ENCODE peak calls at places on chromosomes 7 and 10, in four cellular contexts. Z is body of pancreas, K is K562, T is vagina. A is an unnamed sample.

GRCh38 chr7:101817031-101817929 is at the start of gene CUX1:
- DNase-seq in Z (peak; percentile 61), K (no peak), T (no peak), A (peak; percentile 78)

GRCh38 chr10:106173838-106174237 is 990.7 kb downstream of the SORCS1 start:
- DNase-seq in Z (no peak), K (no peak), T (no peak), A (no peak)

GRCh38 chr10:62738916-62739315 is 65.6 kb upstream of the ADO start:
- DNase-seq in Z (no peak), K (no peak), T (no peak), A (no peak)

GRCh38 chr7:155758348-155758747 is 53.9 kb downstream of the SHH start:
- DNase-seq in Z (no peak), K (no peak), T (no peak), A (no peak)

GRCh38 chr10:93461807-93462178 is 20.3 kb downstream of the MYOF start:
- DNase-seq in Z (no peak), K (no peak), T (no peak), A (no peak)

GRCh38 chr7:155983176-155983815 is 171.0 kb upstream of the SHH start:
- DNase-seq in Z (no peak), K (no peak), T (peak; percentile 89), A (no peak)

GRCh38 chr7:155457544-155458316 is at the start of gene EN2:
- DNase-seq in Z (peak; percentile 23), K (peak; percentile 35), T (no peak), A (no peak)

GRCh38 chr10:116947838-116948529 is 57.0 kb downstream of the SHTN1 start:
- DNase-seq in Z (no peak), K (no peak), T (no peak), A (no peak)

GRCh38 chr10:48655426-48656240 is 29.0 kb upstream of the WDFY4 start:
- DNase-seq in Z (peak; percentile 88), K (peak; percentile 68), T (peak; percentile 94), A (no peak)

GRCh38 chr10:5446390-5446926 is 34.1 kb downstream of the NET1 start:
- DNase-seq in Z (peak; percentile 98), K (peak; percentile 98), T (no peak), A (peak; percentile 90)

GRCh38 chr10:3217301-3217700 is 44.7 kb upstream of the PITRM1 start:
- DNase-seq in Z (no peak), K (no peak), T (no peak), A (no peak)

GRCh38 chr10:88088441-88089340 is 225.3 kb downstream of the PTEN start:
- DNase-seq in Z (no peak), K (no peak), T (no peak), A (no peak)

GRCh38 chr7:74291535-74291934 is 2.3 kb downstream of the CLIP2 start:
- DNase-seq in Z (no peak), K (no peak), T (no peak), A (no peak)

GRCh38 chr10:98262571-98262970 is 5.4 kb downstream of the LOXL4 start:
- DNase-seq in Z (peak; percentile 69), K (peak; percentile 23), T (no peak), A (peak; percentile 42)

GRCh38 chr7:64642046-64642445 is 23.9 kb upstream of the ZNF107 start:
- DNase-seq in Z (no peak), K (no peak), T (no peak), A (no peak)

GRCh38 chr7:55469271-55469681 is 103.0 kb downstream of the VOPP1 start:
- DNase-seq in Z (no peak), K (no peak), T (no peak), A (no peak)

GRCh38 chr7:138980575-138981285 is 459 bp downstream of the KIAA1549 start:
- DNase-seq in Z (no peak), K (no peak), T (no peak), A (no peak)

GRCh38 chr7:105022458-105022857 is 8.5 kb downstream of the KMT2E start:
- DNase-seq in Z (no peak), K (no peak), T (no peak), A (no peak)

GRCh38 chr7:103680161-103681144 is 234.4 kb upstream of the SLC26A5 start:
- DNase-seq in Z (no peak), K (peak; percentile 20), T (no peak), A (no peak)

GRCh38 chr10:117342638-117343037 is 32.6 kb downstream of the PDZD8 start:
- DNase-seq in Z (no peak), K (no peak), T (no peak), A (no peak)

GRCh38 chr10:124999433-125000365 is 57.8 kb downstream of the ZRANB1 start:
- DNase-seq in Z (peak; percentile 46), K (no peak), T (no peak), A (no peak)

GRCh38 chr7:119908948-119909347 is 364.0 kb upstream of the KCND2 start:
- DNase-seq in Z (no peak), K (no peak), T (no peak), A (no peak)

GRCh38 chr7:46908770-46909169 is 673.1 kb downstream of the TNS3 start:
- DNase-seq in Z (no peak), K (no peak), T (no peak), A (no peak)

GRCh38 chr10:96370575-96371157 is 11.9 kb upstream of the OPALIN start:
- DNase-seq in Z (peak; percentile 62), K (peak; percentile 60), T (no peak), A (peak; percentile 47)

GRCh38 chr7:91553410-91553895 is 289.2 kb downstream of the FZD1 start:
- DNase-seq in Z (no peak), K (no peak), T (no peak), A (peak; percentile 64)

GRCh38 chr7:16492513-16493062 is 27.1 kb upstream of the SOSTDC1 start:
- DNase-seq in Z (no peak), K (no peak), T (no peak), A (peak; percentile 13)

GRCh38 chr10:71638577-71639411 is 80.8 kb downstream of the C10orf105 start:
- DNase-seq in Z (peak; percentile 76), K (peak; percentile 97), T (no peak), A (peak; percentile 84)
- TF ChIP-seq POLR2A in Z (no peak), K (peak; percentile 76), T (no peak), A (no peak)

DNA sequence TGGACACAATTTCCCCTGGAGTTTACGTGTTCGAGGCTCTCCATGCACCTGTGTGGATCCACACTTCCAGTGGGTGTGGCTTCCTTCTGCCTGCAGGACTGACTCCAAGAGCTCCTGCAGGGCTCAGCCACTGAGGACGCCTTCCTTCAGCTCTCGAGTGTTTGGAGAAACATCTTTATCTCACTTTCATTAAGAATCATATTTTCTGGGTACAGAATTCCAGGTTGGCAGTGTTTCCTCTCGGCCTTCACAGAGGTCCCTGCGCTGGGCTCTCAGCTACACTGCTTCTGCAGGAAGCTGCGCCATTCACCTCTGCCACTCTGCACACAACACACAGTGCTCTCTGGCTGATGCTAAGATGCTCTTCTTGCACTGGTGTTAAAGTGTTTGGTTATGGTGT is 69.9 kb upstream of the NKX6-2 start:
- DNase-seq in Z (no peak), K (no peak), T (no peak), A (no peak)
- TF ChIP-seq POLR2A in Z (no peak), K (no peak), T (no peak), A (no peak)

DNA sequence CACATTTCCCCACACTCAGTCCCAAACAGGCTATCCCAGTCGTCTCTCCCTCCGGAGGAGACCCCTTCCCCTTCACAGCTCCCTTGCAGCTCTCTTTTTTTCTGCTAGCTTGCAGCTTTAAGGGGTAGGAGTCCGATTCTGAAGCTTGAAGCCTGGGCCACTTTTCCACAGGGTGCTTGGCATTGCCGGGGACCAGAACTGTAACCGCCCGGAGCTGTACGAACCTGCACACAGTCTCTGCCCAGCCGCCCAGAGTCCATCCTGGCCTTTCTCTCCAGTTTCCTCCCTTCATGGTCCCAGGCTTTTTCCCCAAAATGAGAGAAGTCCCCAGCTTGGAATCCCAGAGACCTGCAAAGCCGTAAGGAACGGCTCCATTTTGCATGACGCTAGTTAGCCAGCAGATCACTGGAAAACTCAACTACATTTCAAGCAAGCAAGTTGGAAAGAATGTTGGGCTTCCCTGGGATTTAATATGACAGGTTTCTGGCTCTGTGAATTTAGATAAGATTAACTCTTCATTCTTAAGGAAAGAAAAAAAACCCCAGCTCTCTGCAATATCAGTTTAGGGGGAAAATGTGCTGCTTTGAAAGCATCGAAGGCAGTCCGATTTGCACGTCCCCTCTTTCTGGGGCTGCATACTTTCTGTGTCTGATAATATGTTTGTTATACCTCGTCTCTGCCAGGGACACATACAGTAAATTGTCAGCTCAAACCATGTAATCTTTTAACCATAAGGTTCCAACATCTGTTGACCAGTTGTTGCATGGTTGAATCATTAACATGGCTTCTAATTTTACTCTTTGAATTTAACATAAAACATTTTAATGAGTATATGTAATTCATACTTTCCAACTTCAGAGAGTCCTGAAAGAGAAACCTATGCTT is 190.0 kb upstream of the LYZL2 start:
- DNase-seq in Z (no peak), K (no peak), T (no peak), A (peak; percentile 36)
- TF ChIP-seq POLR2A in Z (no peak), K (no peak), T (no peak), A (no peak)

GRCh38 chr7:1029637-1030443 is 14.5 kb upstream of the GPR146 start:
- DNase-seq in Z (no peak), K (no peak), T (no peak), A (no peak)

GRCh38 chr7:1026721-1027151 is 17.6 kb upstream of the GPR146 start:
- DNase-seq in Z (peak; percentile 41), K (no peak), T (no peak), A (no peak)

GRCh38 chr7:1027285-1028043 is 16.9 kb upstream of the GPR146 start:
- DNase-seq in Z (peak; percentile 63), K (peak; percentile 59), T (no peak), A (peak; percentile 44)

GRCh38 chr7:1028775-1029636 is 15.3 kb upstream of the GPR146 start:
- DNase-seq in Z (peak; percentile 86), K (peak; percentile 83), T (no peak), A (peak; percentile 89)

DNA sequence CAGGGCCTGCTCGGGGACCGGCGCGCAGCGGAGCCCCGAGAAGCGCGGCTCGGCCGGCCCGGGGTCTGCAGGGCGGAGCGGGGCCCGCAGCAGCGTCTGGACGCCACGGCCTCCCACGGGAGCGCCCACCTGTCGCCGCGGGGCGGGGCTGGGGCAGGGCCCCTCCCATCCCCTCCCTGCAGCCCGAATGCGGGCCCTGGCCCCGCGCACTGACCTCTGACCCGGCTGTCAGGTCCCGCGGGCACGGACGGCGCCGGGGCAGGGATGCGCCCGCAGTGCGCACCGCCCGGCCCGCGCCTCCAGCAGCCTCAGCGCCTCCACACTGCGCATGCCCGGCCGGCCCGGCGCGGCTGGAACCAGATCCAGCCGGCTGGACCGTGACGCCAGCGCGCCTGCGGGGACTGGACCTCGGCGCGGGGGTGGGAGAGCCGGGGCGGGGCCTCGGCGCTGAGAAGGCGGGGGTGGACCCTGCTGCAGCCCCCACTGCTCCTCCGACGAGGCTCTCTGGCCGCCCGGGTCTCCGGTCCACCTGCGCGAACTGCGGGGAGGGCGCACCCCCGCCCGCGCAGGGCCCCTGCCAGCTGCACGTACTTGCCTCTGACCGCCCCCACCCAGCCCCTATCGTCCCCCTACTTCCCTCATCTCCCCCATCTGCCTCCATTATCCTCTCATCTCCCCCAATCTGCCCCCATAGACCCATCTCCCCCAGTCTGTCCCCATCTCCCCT is 16.1 kb upstream of the GPR146 start:
- DNase-seq in Z (peak; percentile 93), K (peak; percentile 97), T (no peak), A (peak; percentile 95)
- TF ChIP-seq POLR2A in Z (peak; percentile 61), K (no peak), T (peak; percentile 64), A (peak; percentile 57)

A was measured in erythroblast.